ENCODE peak calls at places on chromosomes 5 and 9, in eight cellular contexts. One of them, this sample, is unnamed.

GRCh38 chr5:56667692-56668091 is 147.7 kb upstream of the MAP3K1 start:
- DNase-seq in fibroblast of lung: no peak
- DNase-seq in tibial nerve: no peak
- DNase-seq in brain microvascular endothelial cell: no peak
- DNase-seq in GM06990: no peak
- DNase-seq in colonic mucosa: no peak
- DNase-seq in tibial artery: no peak
- DNase-seq in lower lobe of right lung: no peak
- DNase-seq in this sample: no peak

GRCh38 chr9:76835571-76836283 is 70.2 kb downstream of the PRUNE2 start:
- DNase-seq in fibroblast of lung: peak; percentile 94
- DNase-seq in tibial nerve: no peak
- DNase-seq in brain microvascular endothelial cell: peak; percentile 38
- DNase-seq in GM06990: no peak
- DNase-seq in colonic mucosa: no peak
- DNase-seq in tibial artery: no peak
- DNase-seq in lower lobe of right lung: no peak
- DNase-seq in this sample: no peak

GRCh38 chr5:55338810-55339243 is 31.0 kb downstream of the MTREX start:
- DNase-seq in fibroblast of lung: peak; percentile 4
- DNase-seq in tibial nerve: no peak
- DNase-seq in brain microvascular endothelial cell: no peak
- DNase-seq in GM06990: peak; percentile 36
- DNase-seq in colonic mucosa: no peak
- DNase-seq in tibial artery: peak; percentile 78
- DNase-seq in lower lobe of right lung: no peak
- DNase-seq in this sample: no peak

GRCh38 chr9:110410926-110411325 is 73.3 kb upstream of the TXNDC8 start:
- DNase-seq in fibroblast of lung: no peak
- DNase-seq in tibial nerve: no peak
- DNase-seq in brain microvascular endothelial cell: no peak
- DNase-seq in GM06990: no peak
- DNase-seq in colonic mucosa: no peak
- DNase-seq in tibial artery: no peak
- DNase-seq in lower lobe of right lung: no peak
- DNase-seq in this sample: no peak

GRCh38 chr9:134660407-134660806 is 18.8 kb downstream of the COL5A1 start:
- DNase-seq in fibroblast of lung: no peak
- DNase-seq in tibial nerve: no peak
- DNase-seq in brain microvascular endothelial cell: peak; percentile 49
- DNase-seq in GM06990: no peak
- DNase-seq in colonic mucosa: no peak
- DNase-seq in tibial artery: no peak
- DNase-seq in lower lobe of right lung: no peak
- DNase-seq in this sample: no peak

GRCh38 chr9:72185561-72185960 is 36.3 kb downstream of the GDA start:
- DNase-seq in fibroblast of lung: no peak
- DNase-seq in tibial nerve: no peak
- DNase-seq in brain microvascular endothelial cell: no peak
- DNase-seq in GM06990: no peak
- DNase-seq in colonic mucosa: no peak
- DNase-seq in tibial artery: no peak
- DNase-seq in lower lobe of right lung: no peak
- DNase-seq in this sample: no peak

GRCh38 chr5:181221792-181222629 is 1.1 kb upstream of the TRIM41 start:
- DNase-seq in fibroblast of lung: peak; percentile 98
- DNase-seq in tibial nerve: peak; percentile 100
- DNase-seq in brain microvascular endothelial cell: peak; percentile 96
- DNase-seq in GM06990: peak; percentile 92
- DNase-seq in colonic mucosa: peak; percentile 99
- DNase-seq in tibial artery: peak; percentile 98
- DNase-seq in lower lobe of right lung: peak; percentile 91
- DNase-seq in this sample: peak; percentile 85

GRCh38 chr9:68894502-68894901 is 119.4 kb downstream of the PRKACG start:
- DNase-seq in fibroblast of lung: no peak
- DNase-seq in tibial nerve: no peak
- DNase-seq in brain microvascular endothelial cell: peak; percentile 2
- DNase-seq in GM06990: no peak
- DNase-seq in colonic mucosa: no peak
- DNase-seq in tibial artery: no peak
- DNase-seq in lower lobe of right lung: no peak
- DNase-seq in this sample: no peak

GRCh38 chr9:127971357-127972315 is 9.2 kb downstream of the EEIG1 start:
- DNase-seq in fibroblast of lung: no peak
- DNase-seq in tibial nerve: no peak
- DNase-seq in brain microvascular endothelial cell: no peak
- DNase-seq in GM06990: no peak
- DNase-seq in colonic mucosa: peak; percentile 39
- DNase-seq in tibial artery: no peak
- DNase-seq in lower lobe of right lung: peak; percentile 44
- DNase-seq in this sample: no peak

GRCh38 chr9:37030591-37030939 is 3.5 kb downstream of the PAX5 start:
- DNase-seq in fibroblast of lung: no peak
- DNase-seq in tibial nerve: no peak
- DNase-seq in brain microvascular endothelial cell: no peak
- DNase-seq in GM06990: peak; percentile 76
- DNase-seq in colonic mucosa: no peak
- DNase-seq in tibial artery: no peak
- DNase-seq in lower lobe of right lung: no peak
- DNase-seq in this sample: no peak

GRCh38 chr9:71680189-71680983 is 87.9 kb downstream of the CEMIP2 start:
- DNase-seq in fibroblast of lung: peak; percentile 81
- DNase-seq in tibial nerve: no peak
- DNase-seq in brain microvascular endothelial cell: peak; percentile 40
- DNase-seq in GM06990: no peak
- DNase-seq in colonic mucosa: no peak
- DNase-seq in tibial artery: no peak
- DNase-seq in lower lobe of right lung: no peak
- DNase-seq in this sample: no peak

GRCh38 chr9:70586506-70586905 is 172.0 kb upstream of the KLF9 start:
- DNase-seq in fibroblast of lung: no peak
- DNase-seq in tibial nerve: no peak
- DNase-seq in brain microvascular endothelial cell: no peak
- DNase-seq in GM06990: no peak
- DNase-seq in colonic mucosa: no peak
- DNase-seq in tibial artery: no peak
- DNase-seq in lower lobe of right lung: no peak
- DNase-seq in this sample: no peak

GRCh38 chr5:141692919-141693848 is 11.2 kb upstream of the ARAP3 start:
- DNase-seq in fibroblast of lung: peak; percentile 69
- DNase-seq in tibial nerve: no peak
- DNase-seq in brain microvascular endothelial cell: no peak
- DNase-seq in GM06990: no peak
- DNase-seq in colonic mucosa: no peak
- DNase-seq in tibial artery: no peak
- DNase-seq in lower lobe of right lung: no peak
- DNase-seq in this sample: no peak

GRCh38 chr9:76887003-76887821 is 18.7 kb downstream of the PRUNE2 start:
- DNase-seq in fibroblast of lung: peak; percentile 46
- DNase-seq in tibial nerve: no peak
- DNase-seq in brain microvascular endothelial cell: no peak
- DNase-seq in GM06990: peak; percentile 23
- DNase-seq in colonic mucosa: no peak
- DNase-seq in tibial artery: no peak
- DNase-seq in lower lobe of right lung: no peak
- DNase-seq in this sample: no peak

GRCh38 chr5:146068136-146068717 is 37.1 kb downstream of the PLAC8L1 start:
- DNase-seq in fibroblast of lung: no peak
- DNase-seq in tibial nerve: no peak
- DNase-seq in brain microvascular endothelial cell: no peak
- DNase-seq in GM06990: no peak
- DNase-seq in colonic mucosa: no peak
- DNase-seq in tibial artery: no peak
- DNase-seq in lower lobe of right lung: no peak
- DNase-seq in this sample: no peak

GRCh38 chr9:617441-618085 is 223.9 kb upstream of the DMRT1 start:
- DNase-seq in fibroblast of lung: no peak
- DNase-seq in tibial nerve: no peak
- DNase-seq in brain microvascular endothelial cell: no peak
- DNase-seq in GM06990: no peak
- DNase-seq in colonic mucosa: no peak
- DNase-seq in tibial artery: no peak
- DNase-seq in lower lobe of right lung: no peak
- DNase-seq in this sample: no peak

GRCh38 chr9:136621019-136621733 is 41.5 kb upstream of the EGFL7 start:
- DNase-seq in fibroblast of lung: no peak
- DNase-seq in tibial nerve: no peak
- DNase-seq in brain microvascular endothelial cell: no peak
- DNase-seq in GM06990: no peak
- DNase-seq in colonic mucosa: no peak
- DNase-seq in tibial artery: no peak
- DNase-seq in lower lobe of right lung: no peak
- DNase-seq in this sample: no peak
- H3K27me3 ChIP-seq in fibroblast of lung: no peaks in the 10 kb centered on the region
- H3K27me3 ChIP-seq in tibial nerve: no peaks in the 10 kb centered on the region
- H3K27me3 ChIP-seq in brain microvascular endothelial cell: no peaks in the 10 kb centered on the region
- H3K27me3 ChIP-seq in GM06990: no peaks in the 10 kb centered on the region
- H3K27me3 ChIP-seq in colonic mucosa: no peaks in the 10 kb centered on the region
- H3K27me3 ChIP-seq in tibial artery: no peaks in the 10 kb centered on the region
- H3K27me3 ChIP-seq in lower lobe of right lung: no peaks in the 10 kb centered on the region
- H3K27me3 ChIP-seq in this sample: no peaks in the 10 kb centered on the region

GRCh38 chr5:150142800-150143724 is 12.6 kb downstream of the PDGFRB start:
- DNase-seq in fibroblast of lung: peak; percentile 96
- DNase-seq in tibial nerve: peak; percentile 81
- DNase-seq in brain microvascular endothelial cell: peak; percentile 94
- DNase-seq in GM06990: no peak
- DNase-seq in colonic mucosa: peak; percentile 59
- DNase-seq in tibial artery: peak; percentile 96
- DNase-seq in lower lobe of right lung: no peak
- DNase-seq in this sample: peak; percentile 79
- H3K4me3 ChIP-seq in fibroblast of lung: no peak overlapping the region
- H3K4me3 ChIP-seq in tibial nerve: no peak overlapping the region
- H3K4me3 ChIP-seq in brain microvascular endothelial cell: no peak overlapping the region
- H3K4me3 ChIP-seq in GM06990: no peak overlapping the region
- H3K4me3 ChIP-seq in colonic mucosa: no peak overlapping the region
- H3K4me3 ChIP-seq in tibial artery: peak overlapping the region; percentile 37
- H3K4me3 ChIP-seq in lower lobe of right lung: peak overlapping the region; percentile 22
- H3K4me3 ChIP-seq in this sample: no peak overlapping the region

DNA sequence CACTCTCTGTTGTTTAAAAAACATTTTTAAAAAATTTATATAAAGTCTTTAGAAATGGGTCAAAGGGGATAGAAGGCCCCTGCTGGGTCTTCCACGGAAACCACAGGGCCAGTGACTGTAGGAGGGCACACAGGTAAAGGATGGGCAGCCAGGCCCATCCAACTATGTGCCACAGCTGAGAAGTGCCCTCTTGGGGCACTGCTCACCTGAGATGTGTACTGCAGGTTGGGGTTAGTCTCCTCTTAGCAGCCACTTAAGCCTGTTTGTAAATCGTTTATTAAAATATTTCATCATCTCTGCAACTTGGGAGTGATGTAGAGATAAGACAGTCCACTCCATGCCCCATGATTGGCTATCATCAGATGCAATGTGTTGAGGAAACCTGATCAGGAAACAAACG is 222.4 kb downstream of the DIRAS2 start:
- DNase-seq in fibroblast of lung: no peak
- DNase-seq in tibial nerve: no peak
- DNase-seq in brain microvascular endothelial cell: no peak
- DNase-seq in GM06990: no peak
- DNase-seq in colonic mucosa: no peak
- DNase-seq in tibial artery: no peak
- DNase-seq in lower lobe of right lung: no peak
- DNase-seq in this sample: no peak
- TF ChIP-seq CTCF in fibroblast of lung: no peak
- TF ChIP-seq CTCF in tibial nerve: no peak
- TF ChIP-seq CTCF in brain microvascular endothelial cell: no peak
- TF ChIP-seq CTCF in GM06990: no peak
- TF ChIP-seq CTCF in colonic mucosa: no peak
- TF ChIP-seq CTCF in tibial artery: no peak
- TF ChIP-seq CTCF in lower lobe of right lung: no peak
- TF ChIP-seq CTCF in this sample: no peak

DNA sequence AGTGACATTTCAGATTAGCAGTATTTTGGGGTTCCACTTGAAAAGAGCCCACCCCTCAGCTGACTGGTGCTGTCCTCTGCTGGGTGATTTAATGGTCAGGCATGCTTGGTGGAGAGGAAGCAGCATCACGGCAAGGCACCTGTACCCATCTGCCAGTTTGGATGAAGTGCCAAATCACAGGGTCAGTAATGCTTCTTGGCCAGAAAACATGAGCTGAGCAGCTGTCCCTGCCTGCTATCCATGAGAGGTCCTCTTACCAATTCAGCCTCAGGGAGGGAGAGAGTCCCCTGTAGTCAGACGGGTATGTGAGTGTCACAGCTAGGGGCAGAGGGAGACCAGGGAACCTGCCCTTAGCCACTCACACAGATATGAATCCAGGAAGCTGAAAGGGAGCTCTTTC is 137.9 kb downstream of the SEC61B start:
- DNase-seq in fibroblast of lung: no peak
- DNase-seq in tibial nerve: no peak
- DNase-seq in brain microvascular endothelial cell: no peak
- DNase-seq in GM06990: no peak
- DNase-seq in colonic mucosa: no peak
- DNase-seq in tibial artery: no peak
- DNase-seq in lower lobe of right lung: no peak
- DNase-seq in this sample: peak; percentile 83
- H3K27me3 ChIP-seq in fibroblast of lung: no peaks in the 10 kb centered on the region
- H3K27me3 ChIP-seq in tibial nerve: no peaks in the 10 kb centered on the region
- H3K27me3 ChIP-seq in brain microvascular endothelial cell: peaks cover 7% of the 10 kb centered on the region
- H3K27me3 ChIP-seq in GM06990: no peaks in the 10 kb centered on the region
- H3K27me3 ChIP-seq in colonic mucosa: no peaks in the 10 kb centered on the region
- H3K27me3 ChIP-seq in tibial artery: peaks cover 24% of the 10 kb centered on the region
- H3K27me3 ChIP-seq in lower lobe of right lung: peaks cover 7% of the 10 kb centered on the region
- H3K27me3 ChIP-seq in this sample: no peaks in the 10 kb centered on the region

GRCh38 chr9:21994996-21995651 is 533 bp downstream of the CDKN2B-AS1 start:
- DNase-seq in fibroblast of lung: peak; percentile 76
- DNase-seq in tibial nerve: no peak
- DNase-seq in brain microvascular endothelial cell: peak; percentile 64
- DNase-seq in GM06990: peak; percentile 90
- DNase-seq in colonic mucosa: peak; percentile 80
- DNase-seq in tibial artery: peak; percentile 84
- DNase-seq in lower lobe of right lung: peak; percentile 88
- DNase-seq in this sample: peak; percentile 45
- H3K4me3 ChIP-seq in fibroblast of lung: peak overlapping the region; percentile 95
- H3K4me3 ChIP-seq in tibial nerve: peak overlapping the region; percentile 87
- H3K4me3 ChIP-seq in brain microvascular endothelial cell: peak overlapping the region; percentile 94
- H3K4me3 ChIP-seq in GM06990: peak overlapping the region; percentile 81
- H3K4me3 ChIP-seq in colonic mucosa: peak overlapping the region; percentile 81
- H3K4me3 ChIP-seq in tibial artery: peak overlapping the region; percentile 79
- H3K4me3 ChIP-seq in lower lobe of right lung: peak overlapping the region; percentile 83
- H3K4me3 ChIP-seq in this sample: peak overlapping the region; percentile 86

DNA sequence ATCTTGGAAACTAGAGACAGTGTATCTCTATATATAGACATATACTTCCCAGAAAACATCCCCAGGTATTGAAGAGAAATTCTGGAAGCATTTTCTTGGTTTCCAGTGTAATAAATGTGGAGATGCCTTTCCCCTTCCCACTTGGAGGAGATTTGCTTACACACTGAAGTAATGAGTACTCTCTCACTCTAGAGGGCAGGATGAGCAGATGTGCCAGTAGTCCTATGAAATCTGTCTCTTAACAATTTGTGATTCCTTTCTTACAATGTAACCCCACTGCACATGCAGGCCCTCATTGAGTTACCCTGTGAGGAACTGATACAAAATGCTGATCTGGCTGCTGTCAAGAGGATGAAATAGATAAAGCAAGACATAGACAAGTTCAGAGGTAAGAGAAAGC is 567.2 kb downstream of the SLCO4C1 start:
- DNase-seq in fibroblast of lung: no peak
- DNase-seq in tibial nerve: no peak
- DNase-seq in brain microvascular endothelial cell: no peak
- DNase-seq in GM06990: no peak
- DNase-seq in colonic mucosa: no peak
- DNase-seq in tibial artery: no peak
- DNase-seq in lower lobe of right lung: no peak
- DNase-seq in this sample: no peak
- TF ChIP-seq CTCF in fibroblast of lung: no peak
- TF ChIP-seq CTCF in tibial nerve: no peak
- TF ChIP-seq CTCF in brain microvascular endothelial cell: no peak
- TF ChIP-seq CTCF in GM06990: peak; percentile 13
- TF ChIP-seq CTCF in colonic mucosa: no peak
- TF ChIP-seq CTCF in tibial artery: no peak
- TF ChIP-seq CTCF in lower lobe of right lung: no peak
- TF ChIP-seq CTCF in this sample: no peak